ENCODE peak calls at places on chromosome 1, in four cellular contexts. L is brain microvascular endothelial cell, B is astrocyte of the spinal cord, M is dorsolateral prefrontal cortex. K is an unnamed sample.

GRCh38 chr1:23574265-23574754 is 15.0 kb upstream of the ID3 start:
- DNase-seq in L (no peak), B (no peak), M (no peak), K (no peak)

GRCh38 chr1:39178541-39179431 is 25.7 kb upstream of the MACF1 start:
- DNase-seq in M (no peak), B (peak; percentile 66), L (peak; percentile 58), K (no peak)

GRCh38 chr1:3067301-3067670 is 1.7 kb upstream of the PRDM16 start:
- DNase-seq in L (no peak), M (no peak), B (no peak), K (no peak)

GRCh38 chr1:89547563-89548485 is 23.2 kb downstream of the LRRC8B start:
- DNase-seq in M (no peak), L (peak; percentile 57), B (peak; percentile 57), K (no peak)

GRCh38 chr1:1629430-1630190 is 2.4 kb upstream of the MMP23B start:
- DNase-seq in L (no peak), B (no peak), M (no peak), K (no peak)

GRCh38 chr1:181344091-181344490 is 139.2 kb upstream of the CACNA1E start:
- DNase-seq in M (no peak), B (no peak), L (no peak), K (no peak)

GRCh38 chr1:25797939-25798338 is 2.1 kb upstream of the SELENON start:
- DNase-seq in M (no peak), B (no peak), L (no peak), K (no peak)

GRCh38 chr1:20956272-20956671 is 169.2 kb upstream of the HP1BP3 start:
- DNase-seq in B (no peak), M (no peak), L (no peak), K (no peak)

GRCh38 chr1:205407970-205408369 is 13.9 kb downstream of the LEMD1 start:
- DNase-seq in B (no peak), L (no peak), M (no peak), K (no peak)

GRCh38 chr1:221458430-221459156 is 283.3 kb downstream of the DUSP10 start:
- DNase-seq in B (peak; percentile 18), M (no peak), L (no peak), K (no peak)

GRCh38 chr1:94983343-94983742 is 56.4 kb upstream of the CNN3 start:
- DNase-seq in M (no peak), B (peak; percentile 72), L (peak; percentile 89), K (no peak)

GRCh38 chr1:178898401-178898800 is 27.5 kb upstream of the ANGPTL1 start:
- DNase-seq in B (no peak), L (no peak), M (no peak), K (no peak)

GRCh38 chr1:118158918-118159317 is 26.1 kb downstream of the SPAG17 start:
- DNase-seq in B (peak; percentile 71), M (no peak), L (peak; percentile 79), K (no peak)

GRCh38 chr1:153344718-153345025 is 4.0 kb downstream of the PGLYRP4 start:
- DNase-seq in B (no peak), L (no peak), M (no peak), K (no peak)

GRCh38 chr1:161071886-161072371 is 2.2 kb upstream of the ARHGAP30 start:
- DNase-seq in M (no peak), L (peak; percentile 32), B (peak; percentile 21), K (no peak)

GRCh38 chr1:58699011-58699762 is 675 bp downstream of the MYSM1 start:
- DNase-seq in B (peak; percentile 38), M (no peak), L (peak; percentile 10), K (no peak)

GRCh38 chr1:207404849-207405525 is 49.1 kb upstream of the CR2 start:
- DNase-seq in M (no peak), B (peak; percentile 76), L (peak; percentile 36), K (no peak)

GRCh38 chr1:207402744-207403143 is 51.4 kb upstream of the CR2 start:
- DNase-seq in L (no peak), M (no peak), B (no peak), K (no peak)

GRCh38 chr1:207397525-207397926 is 56.6 kb upstream of the CR2 start:
- DNase-seq in B (no peak), M (no peak), L (peak; percentile 14), K (no peak)

GRCh38 chr1:207398986-207399385 is 55.1 kb upstream of the CR2 start:
- DNase-seq in B (no peak), M (no peak), L (no peak), K (no peak)

GRCh38 chr1:207401578-207401977 is 52.5 kb upstream of the CR2 start:
- DNase-seq in L (no peak), M (no peak), B (no peak), K (no peak)
- TF ChIP-seq CTCF in L (no peak), M (no peak), B (no peak), K (no peak)

GRCh38 chr1:154353460-154353904 is 28.2 kb downstream of the ATP8B2 start:
- DNase-seq in M (no peak), B (peak; percentile 22), L (peak; percentile 27), K (no peak)
- TF ChIP-seq CTCF in M (no peak), B (peak; percentile 39), L (peak; percentile 60), K (peak; percentile 26)

DNA sequence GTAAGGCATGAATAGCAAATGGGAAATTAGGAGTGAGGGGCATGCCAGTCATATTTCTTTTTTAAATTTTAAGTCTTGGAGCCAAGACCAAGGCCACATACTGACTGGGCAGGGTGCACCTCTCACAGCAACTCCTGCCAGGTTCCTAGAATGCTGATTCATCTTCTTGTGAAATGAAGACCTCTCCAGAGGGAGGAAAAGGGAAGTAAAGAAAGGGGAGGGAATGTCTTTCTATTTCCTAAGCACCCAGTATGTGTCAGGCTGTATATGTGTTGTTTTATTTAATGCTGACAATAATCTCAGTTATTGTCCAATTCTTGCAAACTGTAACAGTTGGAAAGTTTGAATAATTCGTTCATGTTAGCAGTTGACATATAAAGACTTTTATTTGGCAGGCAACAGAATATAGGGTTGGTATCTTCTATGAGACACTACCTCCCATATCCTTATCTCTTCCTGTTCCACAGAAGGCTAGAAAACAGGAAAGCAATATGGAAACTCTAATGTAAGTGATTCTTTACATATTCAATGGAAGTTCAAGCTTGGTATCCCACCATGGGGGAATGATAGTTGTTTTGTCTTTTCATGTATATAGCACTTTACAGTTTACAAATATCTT is 259.1 kb upstream of the USP24 start:
- DNase-seq in B (peak; percentile 33), L (no peak), M (no peak), K (no peak)
- TF ChIP-seq CTCF in B (no peak), L (no peak), M (no peak), K (no peak)

DNA sequence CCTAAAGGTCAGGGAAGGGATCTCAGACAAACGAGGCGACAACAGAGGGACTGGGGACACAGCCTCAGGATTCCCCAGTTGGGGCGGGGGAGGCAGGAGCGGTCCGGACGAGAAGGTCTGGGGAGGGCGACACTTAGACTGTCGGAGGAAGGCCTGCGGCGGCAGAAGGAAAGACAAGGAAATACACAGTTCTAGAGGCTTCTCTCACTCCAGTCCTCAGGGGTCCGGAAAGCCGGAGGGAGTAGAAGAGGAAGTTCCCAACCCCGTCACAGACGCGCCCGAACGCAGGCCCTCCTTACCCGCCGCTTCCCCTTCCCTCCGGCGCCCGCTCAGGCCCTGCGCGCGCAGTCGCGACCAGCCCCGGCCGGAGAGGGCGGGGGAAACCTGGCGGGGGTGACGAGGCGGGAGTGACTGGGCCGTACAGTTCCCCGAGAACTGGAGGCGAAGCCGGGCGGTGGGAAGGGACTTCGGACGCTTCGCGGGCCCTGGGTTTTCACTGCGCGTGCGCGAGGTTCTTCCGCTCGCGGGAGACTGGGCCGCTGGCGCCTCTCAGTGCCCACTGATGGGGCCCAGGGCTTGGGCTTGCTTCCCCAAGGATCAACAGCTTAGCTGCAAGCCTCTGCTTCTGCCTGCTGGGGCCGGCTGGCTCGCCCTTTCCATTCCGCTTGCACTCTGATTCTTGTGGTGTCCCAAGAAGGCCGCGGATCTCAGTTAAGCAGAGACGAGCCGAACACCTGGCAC is at the start of gene IPP:
- DNase-seq in L (peak; percentile 93), B (peak; percentile 98), M (peak; percentile 94), K (peak; percentile 91)
- TF ChIP-seq CTCF in L (peak; percentile 38), B (peak; percentile 24), M (peak; percentile 61), K (no peak)

GRCh38 chr1:214085325-214085724 is 97.6 kb downstream of the PROX1 start:
- DNase-seq in L (no peak), M (no peak), B (no peak), K (no peak)

GRCh38 chr1:214086945-214087344 is 99.2 kb downstream of the PROX1 start:
- DNase-seq in B (no peak), M (no peak), L (no peak), K (no peak)
- TF ChIP-seq CTCF in B (no peak), M (no peak), L (peak; percentile 13), K (no peak)

GRCh38 chr1:52904590-52905375 is 16.8 kb downstream of the ECHDC2 start:
- DNase-seq in L (peak; percentile 22), B (no peak), M (no peak), K (peak; percentile 61)
- TF ChIP-seq CTCF in L (peak; percentile 64), B (peak; percentile 54), M (no peak), K (peak; percentile 38)

K was measured in D721Med.